ENCODE peak calls at places on chromosomes 2 and 18, in seven cellular contexts. H is BE2C, F is RWPE2, K is transverse colon, V is left lung, Y is IMR-90, J is ovary. N is an unnamed sample.

GRCh38 chr2:76558157-76558556 is 847.4 kb upstream of the GCFC2 start:
- DNase-seq in H (no peak), Y (no peak), K (no peak), V (no peak), F (no peak), J (no peak), N (no peak)

GRCh38 chr2:201362396-201362795 is 5.3 kb upstream of the FLACC1 start:
- DNase-seq in J (no peak), K (no peak), V (no peak), F (no peak), Y (peak; percentile 25), H (no peak), N (no peak)

GRCh38 chr2:196914867-196915465 is 11.5 kb downstream of the PGAP1 start:
- DNase-seq in K (no peak), V (no peak), H (no peak), J (no peak), F (no peak), Y (no peak), N (no peak)

GRCh38 chr2:117470311-117471095 is 344.0 kb upstream of the DDX18 start:
- DNase-seq in F (no peak), V (no peak), H (peak; percentile 63), Y (no peak), J (no peak), K (peak; percentile 41), N (no peak)

GRCh38 chr18:3857544-3857943 is 407.6 kb downstream of the TGIF1 start:
- DNase-seq in Y (peak; percentile 65), H (no peak), V (no peak), F (no peak), J (no peak), K (no peak), N (no peak)

GRCh38 chr18:44955825-44956224 is 275.1 kb downstream of the SETBP1 start:
- DNase-seq in Y (no peak), K (no peak), V (no peak), J (no peak), F (no peak), H (no peak), N (no peak)

GRCh38 chr2:184425083-184425482 is 173.2 kb upstream of the ZNF804A start:
- DNase-seq in H (no peak), K (no peak), F (no peak), J (no peak), V (no peak), Y (no peak), N (no peak)

GRCh38 chr18:6370886-6371635 is 43.6 kb downstream of the L3MBTL4 start:
- DNase-seq in J (peak; percentile 50), V (no peak), H (no peak), K (peak; percentile 26), F (no peak), Y (no peak), N (no peak)

GRCh38 chr18:36309436-36310391 is 12.2 kb downstream of the FHOD3 start:
- DNase-seq in H (peak; percentile 33), J (peak; percentile 54), K (no peak), Y (peak; percentile 98), V (peak; percentile 45), F (peak; percentile 100), N (no peak)

GRCh38 chr18:36305375-36305774 is 7.9 kb downstream of the FHOD3 start:
- DNase-seq in H (no peak), F (no peak), V (no peak), J (no peak), K (no peak), Y (no peak), N (no peak)

GRCh38 chr18:36311026-36311570 is 13.6 kb downstream of the FHOD3 start:
- DNase-seq in V (no peak), K (no peak), J (no peak), Y (no peak), H (no peak), F (no peak), N (no peak)

GRCh38 chr18:36307513-36307912 is 10.0 kb downstream of the FHOD3 start:
- DNase-seq in F (no peak), Y (peak; percentile 84), K (no peak), V (no peak), J (no peak), H (no peak), N (no peak)

GRCh38 chr18:36308711-36309435 is 11.4 kb downstream of the FHOD3 start:
- DNase-seq in K (no peak), H (no peak), F (no peak), Y (no peak), J (no peak), V (no peak), N (no peak)
- H3K4me3 ChIP-seq in K (no peak overlapping the region), H (no peak overlapping the region), F (no peak overlapping the region), Y (no peak overlapping the region), J (no peak overlapping the region), V (no peak overlapping the region), N (no peak overlapping the region)

DNA sequence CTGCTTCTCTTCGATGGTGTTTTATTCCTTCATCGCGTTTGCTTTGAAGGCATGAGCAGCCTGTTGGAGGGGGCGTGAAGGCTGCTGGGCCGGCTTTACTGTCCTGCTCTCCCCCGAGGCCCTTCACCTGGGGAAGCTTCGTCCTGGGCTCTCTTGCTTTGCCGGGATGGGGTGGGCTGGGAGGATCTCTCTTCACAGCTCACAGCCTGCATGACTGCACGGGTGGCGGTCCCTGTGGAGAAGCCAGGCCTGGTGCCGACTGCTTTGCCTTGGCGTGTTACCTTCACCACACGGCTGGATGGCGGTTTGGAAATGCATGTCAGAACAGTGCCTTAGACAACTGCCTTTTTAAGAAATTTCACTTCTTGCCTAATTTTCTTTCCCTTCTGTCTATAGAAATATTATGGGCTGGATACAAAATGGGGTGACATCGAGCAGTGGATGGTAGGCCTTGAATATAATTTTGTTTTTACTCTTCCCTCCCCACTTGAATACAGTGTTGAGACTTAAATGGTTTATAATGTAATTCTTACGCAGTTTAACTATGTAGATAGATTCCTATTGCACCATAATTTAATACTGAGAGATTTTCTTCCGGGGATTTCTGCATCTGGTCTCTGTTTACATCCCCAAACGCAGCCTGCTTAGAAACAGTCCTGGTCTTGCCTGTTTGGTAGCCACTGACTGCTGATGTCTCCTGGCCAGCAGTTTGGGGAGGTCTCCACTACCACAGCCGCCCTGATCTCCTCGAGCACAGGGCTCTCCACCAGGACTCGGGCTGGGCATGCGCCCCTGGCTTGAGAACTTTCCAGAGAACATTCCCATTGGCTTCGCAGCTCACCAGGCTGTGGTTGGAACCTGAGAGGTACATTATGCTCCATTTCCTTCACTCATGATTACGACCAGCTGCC is 81.0 kb upstream of the RBM44 start:
- DNase-seq in H (peak; percentile 71), J (no peak), Y (no peak), F (no peak), K (no peak), V (no peak), N (no peak)
- H3K4me1 ChIP-seq in H (peaks cover 64% of the 10 kb centered on the region), J (peaks cover 2% of the 10 kb centered on the region), Y (peaks cover 25% of the 10 kb centered on the region), F (peaks cover 33% of the 10 kb centered on the region), K (peaks cover 13% of the 10 kb centered on the region), V (peaks cover 56% of the 10 kb centered on the region), N (peaks cover 4% of the 10 kb centered on the region)

DNA sequence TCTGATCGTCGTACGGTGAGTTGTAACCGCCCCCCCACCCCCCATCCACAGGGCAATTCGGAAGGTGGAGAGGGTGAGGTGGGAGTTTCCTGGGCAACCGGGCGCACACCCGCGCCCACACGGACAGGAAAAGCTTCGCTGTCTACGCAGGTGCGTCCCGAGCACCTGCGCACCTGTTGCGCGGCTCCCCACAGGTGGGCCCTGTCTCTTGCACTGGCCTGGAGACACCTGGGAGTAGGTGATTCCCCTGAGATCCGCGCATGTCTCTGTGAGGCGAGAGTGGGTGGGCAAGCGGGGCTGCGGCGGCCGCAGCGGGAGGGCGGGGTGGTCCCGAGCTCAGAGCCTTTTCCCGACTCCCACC is 467 bp upstream of the ATP6V1C2 start:
- DNase-seq in V (no peak), Y (no peak), F (no peak), H (no peak), K (peak; percentile 21), J (no peak), N (no peak)
- H3K4me3 ChIP-seq in V (peak overlapping the region; percentile 40), Y (no peak overlapping the region), F (peak overlapping the region; percentile 27), H (no peak overlapping the region), K (peak overlapping the region; percentile 9), J (peak overlapping the region; percentile 21), N (no peak overlapping the region)

GRCh38 chr2:218016810-218017209 is 14.0 kb upstream of the TNS1 start:
- DNase-seq in V (no peak), H (no peak), Y (no peak), F (no peak), J (no peak), K (no peak), N (no peak)

GRCh38 chr2:218019411-218020060 is 16.7 kb upstream of the TNS1 start:
- DNase-seq in H (peak; percentile 1), F (peak; percentile 19), Y (no peak), K (no peak), J (peak; percentile 7), V (no peak), N (no peak)

GRCh38 chr2:218014706-218015685 is 12.2 kb upstream of the TNS1 start:
- DNase-seq in V (no peak), Y (no peak), K (no peak), H (no peak), J (no peak), F (no peak), N (no peak)

GRCh38 chr2:218015831-218016521 is 13.2 kb upstream of the TNS1 start:
- DNase-seq in V (no peak), F (no peak), J (no peak), Y (no peak), H (peak; percentile 89), K (no peak), N (no peak)

GRCh38 chr2:218017211-218018053 is 14.6 kb upstream of the TNS1 start:
- DNase-seq in F (peak; percentile 41), Y (no peak), V (no peak), J (peak; percentile 31), H (peak; percentile 70), K (no peak), N (no peak)
- H3K4me1 ChIP-seq in F (no peaks in the 10 kb centered on the region), Y (peaks cover 5% of the 10 kb centered on the region), V (peaks cover 11% of the 10 kb centered on the region), J (peaks cover 8% of the 10 kb centered on the region), H (peaks cover 49% of the 10 kb centered on the region), K (no peaks in the 10 kb centered on the region), N (no peaks in the 10 kb centered on the region)

GRCh38 chr2:11006191-11006590 is 94.5 kb downstream of the KCNF1 start:
- DNase-seq in J (no peak), V (no peak), F (no peak), H (no peak), K (no peak), Y (no peak), N (no peak)
- H3K4me3 ChIP-seq in J (no peak overlapping the region), V (no peak overlapping the region), F (no peak overlapping the region), H (no peak overlapping the region), K (no peak overlapping the region), Y (no peak overlapping the region), N (no peak overlapping the region)

GRCh38 chr2:148650881-148651280 is 6.3 kb downstream of the EPC2 start:
- DNase-seq in F (no peak), J (no peak), V (no peak), H (no peak), K (no peak), Y (no peak), N (no peak)
- H3K4me1 ChIP-seq in F (peaks cover 5% of the 10 kb centered on the region), J (peaks cover 12% of the 10 kb centered on the region), V (peaks cover 89% of the 10 kb centered on the region), H (no peaks in the 10 kb centered on the region), K (peaks cover 9% of the 10 kb centered on the region), Y (no peaks in the 10 kb centered on the region), N (peaks cover 75% of the 10 kb centered on the region)

GRCh38 chr18:58850784-58851469 is 13.8 kb upstream of the ZNF532 start:
- DNase-seq in H (no peak), K (no peak), F (no peak), V (no peak), J (no peak), Y (no peak), N (no peak)
- H3K4me3 ChIP-seq in H (no peak overlapping the region), K (no peak overlapping the region), F (no peak overlapping the region), V (no peak overlapping the region), J (no peak overlapping the region), Y (no peak overlapping the region), N (no peak overlapping the region)

GRCh38 chr2:181892795-181893435 is 1.4 kb downstream of the ITPRID2 start:
- DNase-seq in J (no peak), F (no peak), K (no peak), V (no peak), Y (peak; percentile 58), H (no peak), N (no peak)
- H3K4me1 ChIP-seq in J (peaks cover 1% of the 10 kb centered on the region), F (peaks cover 43% of the 10 kb centered on the region), K (no peaks in the 10 kb centered on the region), V (peaks cover 56% of the 10 kb centered on the region), Y (peaks cover 3% of the 10 kb centered on the region), H (no peaks in the 10 kb centered on the region), N (peaks cover 10% of the 10 kb centered on the region)

N was measured in CD8-positive, alpha-beta memory T cell.